ENCODE peak calls at places on chromosomes 2 and 18, in four cellular contexts. One of them, this sample, is unnamed.

GRCh38 chr2:136282238-136282775 is 164.4 kb upstream of the CXCR4 start:
- DNase-seq in GM12878: no peak
- DNase-seq in K562: no peak
- DNase-seq in SK-N-SH: no peak
- DNase-seq in this sample: no peak

GRCh38 chr2:110105608-110106467 is 9.8 kb downstream of the MALL start:
- DNase-seq in SK-N-SH: no peak
- DNase-seq in GM12878: no peak
- DNase-seq in K562: no peak
- DNase-seq in this sample: peak

GRCh38 chr2:10196275-10196892 is 73.8 kb downstream of the RRM2 start:
- DNase-seq in SK-N-SH: peak
- DNase-seq in K562: no peak
- DNase-seq in GM12878: no peak
- DNase-seq in this sample: no peak

GRCh38 chr2:236819275-236820002 is 249.8 kb downstream of the ACKR3 start:
- DNase-seq in K562: no peak
- DNase-seq in SK-N-SH: no peak
- DNase-seq in GM12878: no peak
- DNase-seq in this sample: no peak

GRCh38 chr2:84786601-84787000 is 94.3 kb downstream of the TRABD2A start:
- DNase-seq in SK-N-SH: no peak
- DNase-seq in K562: no peak
- DNase-seq in GM12878: no peak
- DNase-seq in this sample: no peak

GRCh38 chr2:164898475-164898874 is 56.9 kb downstream of the SLC38A11 start:
- DNase-seq in K562: no peak
- DNase-seq in SK-N-SH: no peak
- DNase-seq in GM12878: no peak
- DNase-seq in this sample: peak

GRCh38 chr2:101296314-101296809 is 12.1 kb downstream of the RNF149 start:
- DNase-seq in K562: no peak
- DNase-seq in GM12878: no peak
- DNase-seq in SK-N-SH: no peak
- DNase-seq in this sample: no peak

GRCh38 chr2:240983996-240984498 is 14.4 kb upstream of the SNED1 start:
- DNase-seq in GM12878: no peak
- DNase-seq in SK-N-SH: no peak
- DNase-seq in K562: no peak
- DNase-seq in this sample: no peak

GRCh38 chr18:39841133-39842041 is 2113.6 kb upstream of the PIK3C3 start:
- DNase-seq in GM12878: no peak
- DNase-seq in SK-N-SH: peak
- DNase-seq in K562: no peak
- DNase-seq in this sample: peak

GRCh38 chr18:31043709-31044108 is 1.2 kb upstream of the DSC3 start:
- DNase-seq in K562: no peak
- DNase-seq in SK-N-SH: no peak
- DNase-seq in GM12878: no peak
- DNase-seq in this sample: no peak

GRCh38 chr2:239195318-239195871 is 205.4 kb downstream of the HDAC4 start:
- DNase-seq in K562: no peak
- DNase-seq in SK-N-SH: no peak
- DNase-seq in GM12878: no peak
- DNase-seq in this sample: no peak

GRCh38 chr2:160911258-160911657 is 249.0 kb upstream of the TANK start:
- DNase-seq in GM12878: no peak
- DNase-seq in K562: no peak
- DNase-seq in SK-N-SH: no peak
- DNase-seq in this sample: no peak

GRCh38 chr2:120466704-120467054 is 120.7 kb downstream of the INHBB start:
- DNase-seq in GM12878: no peak
- DNase-seq in SK-N-SH: no peak
- DNase-seq in K562: no peak
- DNase-seq in this sample: peak

GRCh38 chr2:55519908-55520885 is 679 bp downstream of the CFAP36 start:
- DNase-seq in GM12878: no peak
- DNase-seq in K562: peak
- DNase-seq in SK-N-SH: peak
- DNase-seq in this sample: peak

GRCh38 chr2:191051825-191052778 is 38.1 kb upstream of the STAT1 start:
- DNase-seq in K562: peak
- DNase-seq in SK-N-SH: peak
- DNase-seq in GM12878: peak
- DNase-seq in this sample: peak

GRCh38 chr18:49521251-49521650 is 34.2 kb upstream of the C18orf32 start:
- DNase-seq in GM12878: no peak
- DNase-seq in SK-N-SH: no peak
- DNase-seq in K562: no peak
- DNase-seq in this sample: no peak

GRCh38 chr18:32386466-32386865 is 84.2 kb downstream of the GAREM1 start:
- DNase-seq in GM12878: no peak
- DNase-seq in K562: no peak
- DNase-seq in SK-N-SH: no peak
- DNase-seq in this sample: no peak

GRCh38 chr2:204255469-204255868 is 289.8 kb upstream of the PARD3B start:
- DNase-seq in SK-N-SH: no peak
- DNase-seq in GM12878: no peak
- DNase-seq in K562: no peak
- DNase-seq in this sample: no peak

GRCh38 chr2:156430978-156431358 is 5.2 kb upstream of the GPD2 start:
- DNase-seq in GM12878: peak
- DNase-seq in K562: peak
- DNase-seq in SK-N-SH: no peak
- DNase-seq in this sample: no peak

GRCh38 chr2:46747297-46747818 is 168.2 kb downstream of the MCFD2 start:
- DNase-seq in SK-N-SH: no peak
- DNase-seq in GM12878: peak
- DNase-seq in K562: no peak
- DNase-seq in this sample: peak

GRCh38 chr2:67848551-67848950 is 214.3 kb downstream of the C1D start:
- DNase-seq in K562: no peak
- DNase-seq in GM12878: no peak
- DNase-seq in SK-N-SH: no peak
- DNase-seq in this sample: no peak

GRCh38 chr2:45315881-45316280 is 295.2 kb downstream of the SRBD1 start:
- DNase-seq in SK-N-SH: no peak
- DNase-seq in K562: no peak
- DNase-seq in GM12878: no peak
- DNase-seq in this sample: no peak

GRCh38 chr2:121196132-121196848 is 88.7 kb downstream of the TFCP2L1 start:
- DNase-seq in GM12878: no peak
- DNase-seq in K562: no peak
- DNase-seq in SK-N-SH: no peak
- DNase-seq in this sample: no peak

GRCh38 chr2:42835577-42836371 is 43.4 kb upstream of the HAAO start:
- DNase-seq in K562: no peak
- DNase-seq in SK-N-SH: no peak
- DNase-seq in GM12878: no peak
- DNase-seq in this sample: peak

GRCh38 chr2:151049746-151050145 is 211.9 kb downstream of the RBM43 start:
- DNase-seq in GM12878: no peak
- DNase-seq in K562: no peak
- DNase-seq in SK-N-SH: no peak
- DNase-seq in this sample: peak

GRCh38 chr2:196331143-196331542 is 159.8 kb upstream of the STK17B start:
- DNase-seq in K562: peak
- DNase-seq in SK-N-SH: no peak
- DNase-seq in GM12878: no peak
- DNase-seq in this sample: no peak

GRCh38 chr2:86022661-86023365 is 82.9 kb downstream of the POLR1A start:
- DNase-seq in SK-N-SH: no peak
- DNase-seq in K562: no peak
- DNase-seq in GM12878: peak
- DNase-seq in this sample: no peak

GRCh38 chr2:126771501-126772195 is 115.7 kb downstream of the GYPC start:
- DNase-seq in K562: no peak
- DNase-seq in SK-N-SH: no peak
- DNase-seq in GM12878: no peak
- DNase-seq in this sample: no peak

GRCh38 chr2:238466242-238466598 is 39.5 kb downstream of the ASB1 start:
- DNase-seq in GM12878: no peak
- DNase-seq in SK-N-SH: no peak
- DNase-seq in K562: no peak
- DNase-seq in this sample: no peak

GRCh38 chr2:223044092-223044836 is 7.7 kb upstream of the KCNE4 start:
- DNase-seq in K562: peak
- DNase-seq in GM12878: no peak
- DNase-seq in SK-N-SH: no peak
- DNase-seq in this sample: no peak

GRCh38 chr2:55961318-55961911 is 37.8 kb upstream of the EFEMP1 start:
- DNase-seq in SK-N-SH: peak
- DNase-seq in GM12878: no peak
- DNase-seq in K562: peak
- DNase-seq in this sample: peak

GRCh38 chr2:124810132-124810531 is 785.0 kb downstream of the CNTNAP5 start:
- DNase-seq in GM12878: no peak
- DNase-seq in K562: peak
- DNase-seq in SK-N-SH: peak
- DNase-seq in this sample: peak

GRCh38 chr2:95669441-95669994 is 77.7 kb downstream of the TRIM43 start:
- DNase-seq in K562: no peak
- DNase-seq in GM12878: no peak
- DNase-seq in SK-N-SH: no peak
- DNase-seq in this sample: no peak

GRCh38 chr2:222722327-222722946 is 51.0 kb downstream of the MOGAT1 start:
- DNase-seq in GM12878: peak
- DNase-seq in K562: no peak
- DNase-seq in SK-N-SH: no peak
- DNase-seq in this sample: no peak

GRCh38 chr2:113171359-113172075 is 2.3 kb upstream of the PSD4 start:
- DNase-seq in K562: no peak
- DNase-seq in SK-N-SH: no peak
- DNase-seq in GM12878: no peak
- DNase-seq in this sample: no peak

GRCh38 chr18:67509711-67510110 is 6.8 kb downstream of the DSEL start:
- DNase-seq in K562: no peak
- DNase-seq in GM12878: no peak
- DNase-seq in SK-N-SH: peak
- DNase-seq in this sample: no peak

GRCh38 chr2:205358351-205358815 is 323.9 kb upstream of the NRP2 start:
- DNase-seq in K562: no peak
- DNase-seq in GM12878: no peak
- DNase-seq in SK-N-SH: no peak
- DNase-seq in this sample: no peak
- TF ChIP-seq FOXM1 in K562: no peak
- TF ChIP-seq FOXM1 in GM12878: no peak
- TF ChIP-seq FOXM1 in SK-N-SH: no peak
- TF ChIP-seq FOXM1 in this sample: no peak

DNA sequence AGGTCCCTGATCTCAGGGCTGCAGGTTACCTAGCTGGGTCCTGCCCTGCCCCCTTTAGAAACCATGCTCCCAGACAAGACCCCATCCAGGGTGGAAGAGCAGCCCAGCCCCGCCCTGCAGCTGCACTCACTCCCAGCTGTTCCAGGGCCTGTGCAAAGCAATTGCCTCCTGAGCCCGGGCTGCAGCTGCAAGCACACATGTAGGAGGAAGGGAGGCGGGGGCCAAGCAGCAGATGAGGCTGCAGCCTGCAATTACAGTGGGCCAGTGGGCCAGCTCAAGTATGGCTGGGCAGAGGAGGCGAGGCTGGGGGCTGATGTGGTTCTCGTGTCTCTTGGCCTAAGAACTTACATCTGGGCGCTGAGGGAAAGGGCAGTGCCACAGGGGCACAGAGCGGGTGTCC is 65.4 kb upstream of the TUBA3E start:
- DNase-seq in K562: no peak
- DNase-seq in GM12878: no peak
- DNase-seq in SK-N-SH: no peak
- DNase-seq in this sample: no peak
- TF ChIP-seq RFX5 in K562: no peak
- TF ChIP-seq RFX5 in GM12878: no peak
- TF ChIP-seq RFX5 in SK-N-SH: no peak
- TF ChIP-seq RFX5 in this sample: no peak

DNA sequence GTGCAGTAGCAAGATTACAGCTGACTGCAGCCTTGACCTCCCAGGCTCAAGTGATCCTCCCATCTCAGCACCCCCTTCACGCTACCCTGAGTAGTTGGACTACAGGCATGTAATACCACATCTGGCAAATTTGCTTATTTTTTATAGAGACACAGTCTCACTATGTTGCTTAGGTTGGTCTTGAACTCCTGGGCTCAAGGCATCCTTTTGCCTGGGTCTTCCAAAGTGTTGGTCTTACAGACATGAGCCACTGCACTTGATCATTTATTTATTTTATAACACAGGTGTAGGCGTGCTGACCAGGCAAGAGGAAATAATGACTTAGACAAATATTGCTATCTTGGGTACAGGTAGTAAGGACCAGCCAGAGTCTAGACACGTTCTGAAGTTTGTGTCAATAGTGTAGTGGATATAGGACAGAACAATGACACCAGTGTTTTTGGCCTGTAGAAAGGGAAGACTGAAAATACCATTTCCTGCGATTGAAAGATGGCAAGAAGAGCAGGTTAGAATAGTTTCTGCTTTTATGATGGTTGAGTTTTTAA is 71.0 kb upstream of the THUMPD2 start:
- DNase-seq in K562: no peak
- DNase-seq in GM12878: no peak
- DNase-seq in SK-N-SH: no peak
- DNase-seq in this sample: peak
- TF ChIP-seq FOXM1 in K562: no peak
- TF ChIP-seq FOXM1 in GM12878: no peak
- TF ChIP-seq FOXM1 in SK-N-SH: no peak
- TF ChIP-seq FOXM1 in this sample: no peak

DNA sequence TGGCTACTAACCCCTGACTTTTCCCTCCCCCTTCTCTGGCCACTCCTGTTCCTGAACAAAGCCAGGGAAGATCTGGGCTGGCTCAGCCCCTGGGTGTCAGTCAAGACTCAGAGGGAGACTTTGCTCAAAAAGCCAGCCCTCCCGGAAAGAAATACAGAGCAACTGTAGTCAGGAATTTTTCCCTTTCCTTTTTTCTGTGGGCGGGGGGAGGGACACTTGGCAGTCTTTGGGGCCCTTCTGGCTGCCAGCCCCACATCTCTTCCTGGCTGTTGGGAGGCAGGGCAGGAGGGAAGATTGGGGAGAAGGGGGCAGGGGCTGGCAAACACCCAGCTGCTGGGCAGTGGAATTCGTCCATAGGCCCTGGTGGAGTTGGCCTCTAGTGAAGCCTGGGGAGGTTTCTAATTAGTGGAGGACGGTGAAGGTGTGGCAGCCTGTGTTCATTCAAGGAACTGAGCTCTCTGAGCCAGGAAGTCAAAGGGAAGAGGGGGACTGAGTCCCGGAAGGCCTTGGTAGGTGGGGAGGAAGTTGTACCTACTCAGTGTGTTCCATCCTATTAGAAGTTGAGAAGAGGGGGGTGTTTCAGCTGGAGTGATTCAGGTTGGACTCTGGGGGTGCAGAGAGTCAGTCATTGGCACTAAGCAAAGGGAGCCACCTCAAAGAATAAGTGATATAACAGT is 10.9 kb downstream of the IGFBP2 start:
- DNase-seq in SK-N-SH: no peak
- DNase-seq in GM12878: no peak
- DNase-seq in K562: no peak
- DNase-seq in this sample: no peak
- TF ChIP-seq RFX5 in SK-N-SH: no peak
- TF ChIP-seq RFX5 in GM12878: no peak
- TF ChIP-seq RFX5 in K562: no peak
- TF ChIP-seq RFX5 in this sample: no peak

This sample was measured in HepG2.